ENCODE peak calls at places on chromosomes 16 and 17, in six cellular contexts. A, K, U, V, C and N are unnamed samples.

GRCh38 chr16:19424478-19424877 is 6.8 kb downstream of the TMC5 start:
- DNase-seq in A (no peak), K (no peak), U (no peak), V (no peak), C (no peak), N (no peak)

GRCh38 chr17:78001182-78001581 is 42.7 kb downstream of the TNRC6C start:
- DNase-seq in A (no peak), K (peak), U (peak), V (no peak), C (peak), N (no peak)

GRCh38 chr17:238964-239259 is 57.5 kb upstream of the DOC2B start:
- DNase-seq in A (no peak), K (no peak), U (no peak), V (peak), C (no peak), N (no peak)

GRCh38 chr17:81510798-81511549 is 1.6 kb downstream of the ACTG1 start:
- DNase-seq in A (no peak), K (peak), U (peak), V (no peak), C (no peak), N (no peak)

GRCh38 chr17:2058521-2059124 is 3.7 kb downstream of the HIC1 start:
- DNase-seq in A (no peak), K (peak), U (no peak), V (peak), C (peak), N (no peak)

GRCh38 chr17:74379495-74380085 is 12.3 kb downstream of the GPR142 start:
- DNase-seq in A (peak), K (peak), U (peak), V (peak), C (peak), N (no peak)

GRCh38 chr16:10312784-10313724 is 72.8 kb upstream of the ATF7IP2 start:
- DNase-seq in A (no peak), K (no peak), U (no peak), V (no peak), C (no peak), N (no peak)

GRCh38 chr17:82449883-82450356 is 632 bp downstream of the CYBC1 start:
- DNase-seq in A (no peak), K (no peak), U (no peak), V (no peak), C (no peak), N (no peak)

GRCh38 chr16:57473176-57473840 is 10.8 kb downstream of the POLR2C start:
- DNase-seq in A (no peak), K (no peak), U (no peak), V (no peak), C (no peak), N (no peak)

GRCh38 chr17:9356488-9356911 is 219.1 kb downstream of the STX8 start:
- DNase-seq in A (peak), K (no peak), U (no peak), V (no peak), C (no peak), N (no peak)

GRCh38 chr16:87380875-87381274 is 2.7 kb downstream of the FBXO31 start:
- DNase-seq in A (no peak), K (peak), U (no peak), V (no peak), C (peak), N (no peak)

GRCh38 chr17:606501-607243 is 108.0 kb downstream of the VPS53 start:
- DNase-seq in A (no peak), K (peak), U (no peak), V (no peak), C (peak), N (no peak)

GRCh38 chr16:84754353-84754856 is 54.6 kb downstream of the USP10 start:
- DNase-seq in A (peak), K (peak), U (peak), V (no peak), C (peak), N (no peak)

GRCh38 chr17:20008242-20009051 is 712 bp upstream of the SPECC1 start:
- DNase-seq in A (no peak), K (peak), U (peak), V (no peak), C (no peak), N (no peak)

GRCh38 chr17:57672205-57672632 is 72.9 kb downstream of the CCDC182 start:
- DNase-seq in A (no peak), K (peak), U (peak), V (no peak), C (peak), N (no peak)

GRCh38 chr16:51407199-51407598 is 256.1 kb upstream of the SALL1 start:
- DNase-seq in A (no peak), K (no peak), U (no peak), V (no peak), C (no peak), N (no peak)

GRCh38 chr16:66250686-66251405 is 115.6 kb upstream of the CDH5 start:
- DNase-seq in A (peak), K (peak), U (peak), V (peak), C (peak), N (no peak)

GRCh38 chr17:33057564-33057963 is 65.9 kb downstream of the SPACA3 start:
- DNase-seq in A (no peak), K (no peak), U (peak), V (no peak), C (no peak), N (no peak)

GRCh38 chr17:75313941-75314550 is 24.8 kb upstream of the SLC25A19 start:
- DNase-seq in A (peak), K (peak), U (no peak), V (peak), C (peak), N (no peak)